ENCODE peak calls at places on chromosomes 5 and 9, in four cellular contexts. V is GM12865, Z is mammary epithelial cell, J is upper lobe of right lung. T is an unnamed sample.

GRCh38 chr5:169650701-169651331 is 13.7 kb downstream of the DOCK2 start:
- DNase-seq in V (peak), Z (peak), J (no peak), T (peak)

GRCh38 chr5:175444060-175444904 is at the start of gene DRD1:
- DNase-seq in V (peak), Z (peak), J (peak), T (peak)

GRCh38 chr9:112173489-112174222 is 1.4 kb downstream of the SUSD1 start:
- DNase-seq in V (no peak), Z (no peak), J (no peak), T (no peak)

GRCh38 chr5:160477266-160477970 is 55.8 kb downstream of the PTTG1 start:
- DNase-seq in V (no peak), Z (no peak), J (no peak), T (no peak)

GRCh38 chr9:121636411-121636865 is 15.0 kb upstream of the DAB2IP start:
- DNase-seq in V (no peak), Z (peak), J (no peak), T (no peak)

GRCh38 chr5:36059571-36060515 is 6.8 kb downstream of the UGT3A2 start:
- DNase-seq in V (no peak), Z (peak), J (no peak), T (no peak)

GRCh38 chr5:140998921-140999410 is 32.7 kb downstream of the PCDHAC2 start:
- DNase-seq in V (no peak), Z (no peak), J (no peak), T (no peak)

GRCh38 chr5:6158974-6159863 is 219.1 kb downstream of the MED10 start:
- DNase-seq in V (no peak), Z (peak), J (no peak), T (no peak)

GRCh38 chr5:158679221-158679641 is 420.5 kb downstream of the EBF1 start:
- DNase-seq in V (peak), Z (no peak), J (no peak), T (no peak)

GRCh38 chr5:176661676-176662075 is 14.4 kb downstream of the TSPAN17 start:
- DNase-seq in V (no peak), Z (no peak), J (no peak), T (no peak)

GRCh38 chr5:172102913-172103629 is 85.0 kb downstream of the STK10 start:
- DNase-seq in V (no peak), Z (peak), J (no peak), T (no peak)

GRCh38 chr5:74187757-74188156 is 452.8 kb downstream of the ENC1 start:
- DNase-seq in V (no peak), Z (no peak), J (no peak), T (no peak)

GRCh38 chr5:87121315-87122170 is 146.1 kb upstream of the RASA1 start:
- DNase-seq in V (peak), Z (peak), J (no peak), T (peak)

GRCh38 chr5:10489810-10490426 is 48.2 kb downstream of the ROPN1L start:
- DNase-seq in V (peak), Z (peak), J (no peak), T (peak)

GRCh38 chr5:139392678-139393496 is 2.0 kb downstream of the PROB1 start:
- DNase-seq in V (peak), Z (no peak), J (peak), T (peak)

GRCh38 chr5:6478793-6479192 is 30.1 kb downstream of the UBE2QL1 start:
- DNase-seq in V (no peak), Z (no peak), J (no peak), T (no peak)

GRCh38 chr5:67815455-67816391 is 399.8 kb upstream of the PIK3R1 start:
- DNase-seq in V (no peak), Z (peak), J (no peak), T (no peak)

GRCh38 chr5:158026248-158027031 is 167.5 kb upstream of the CLINT1 start:
- DNase-seq in V (no peak), Z (no peak), J (no peak), T (no peak)

GRCh38 chr9:27880135-27880534 is 306.9 kb upstream of the C9orf72 start:
- DNase-seq in V (no peak), Z (no peak), J (no peak), T (no peak)

GRCh38 chr9:128006360-128007024 is 25.7 kb upstream of the EEIG1 start:
- DNase-seq in V (no peak), Z (peak), J (no peak), T (no peak)

GRCh38 chr5:141001854-141002666 is 35.8 kb downstream of the PCDHAC2 start:
- DNase-seq in V (no peak), Z (peak), J (peak), T (no peak)

GRCh38 chr9:4117835-4118610 is 181.8 kb downstream of the GLIS3 start:
- DNase-seq in V (peak), Z (no peak), J (peak), T (peak)

GRCh38 chr5:40958811-40959210 is 49.5 kb downstream of the C7 start:
- DNase-seq in V (no peak), Z (peak), J (no peak), T (no peak)

GRCh38 chr9:114291886-114292590 is 30.9 kb upstream of the ORM1 start:
- DNase-seq in V (no peak), Z (no peak), J (peak), T (no peak)

GRCh38 chr5:170584003-170584402 is 80.2 kb downstream of the KCNIP1 start:
- DNase-seq in V (no peak), Z (no peak), J (no peak), T (no peak)

GRCh38 chr9:28270156-28270555 is 696.9 kb upstream of the C9orf72 start:
- DNase-seq in V (no peak), Z (peak), J (no peak), T (no peak)

GRCh38 chr5:143922718-143923117 is 110.8 kb downstream of the HMHB1 start:
- DNase-seq in V (peak), Z (peak), J (no peak), T (no peak)

GRCh38 chr5:176929654-176930053 is 30.5 kb upstream of the HK3 start:
- DNase-seq in V (no peak), Z (no peak), J (no peak), T (no peak)

GRCh38 chr9:130298663-130299279 is 33.2 kb downstream of the HMCN2 start:
- DNase-seq in V (no peak), Z (no peak), J (no peak), T (no peak)

GRCh38 chr5:52705720-52706119 is 82.0 kb upstream of the ITGA1 start:
- DNase-seq in V (no peak), Z (peak), J (no peak), T (no peak)

GRCh38 chr9:21994526-21994995 is at the start of gene CDKN2B-AS1:
- DNase-seq in V (peak), Z (peak), J (peak), T (peak)

GRCh38 chr5:136104311-136104975 is 28.2 kb upstream of the SMAD5 start:
- DNase-seq in V (no peak), Z (no peak), J (no peak), T (no peak)

GRCh38 chr9:136760424-136760823 is 2.4 kb upstream of the LCN8 start:
- DNase-seq in V (no peak), Z (no peak), J (peak), T (no peak)

GRCh38 chr9:125521462-125522327 is 185.3 kb downstream of the MAPKAP1 start:
- DNase-seq in V (peak), Z (peak), J (no peak), T (no peak)

GRCh38 chr5:154850255-154851062 is at the start of gene FAXDC2:
- DNase-seq in V (no peak), Z (peak), J (peak), T (peak)

GRCh38 chr5:140401362-140402257 is at the start of gene ANKHD1:
- DNase-seq in V (peak), Z (peak), J (peak), T (peak)

GRCh38 chr9:126515873-126516505 is 97.7 kb upstream of the LMX1B start:
- DNase-seq in V (no peak), Z (no peak), J (no peak), T (no peak)

GRCh38 chr9:7055201-7055903 is 297.6 kb downstream of the KDM4C start:
- DNase-seq in V (peak), Z (no peak), J (no peak), T (no peak)

GRCh38 chr9:20611751-20612287 is 10.5 kb downstream of the MLLT3 start:
- DNase-seq in V (peak), Z (peak), J (no peak), T (no peak)

GRCh38 chr9:133120343-133121199 is 469 bp downstream of the RALGDS start:
- DNase-seq in V (no peak), Z (no peak), J (no peak), T (no peak)

DNA sequence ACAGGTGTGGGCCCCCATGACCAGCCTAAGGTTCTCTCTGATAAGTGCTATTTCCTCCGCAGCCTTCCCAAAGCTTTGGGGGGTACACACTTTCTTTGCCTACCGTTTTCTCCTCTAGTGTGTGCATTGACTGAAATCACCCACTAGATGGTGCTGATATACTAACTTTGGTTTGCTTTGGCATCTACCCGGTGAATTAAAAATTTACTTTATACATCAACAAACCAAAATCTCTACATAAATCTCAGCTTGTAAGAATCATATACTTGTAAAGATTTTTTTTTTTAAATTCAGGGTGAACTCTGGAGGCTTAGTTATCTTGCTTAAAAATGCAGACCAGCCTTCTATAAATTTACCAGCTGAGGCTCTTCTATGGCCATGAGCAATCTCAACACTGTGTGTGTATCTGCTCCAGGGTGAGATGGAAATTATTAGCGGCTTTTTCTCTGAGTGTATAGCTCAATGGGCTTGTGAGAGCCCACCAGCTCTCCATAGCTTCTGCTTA is 475.7 kb upstream of the TNC start:
- DNase-seq in V (peak), Z (peak), J (no peak), T (peak)
- TF ChIP-seq CTCF in V (peak), Z (peak), J (peak), T (peak)

GRCh38 chr5:95113489-95113888 is 171.4 kb downstream of the MCTP1 start:
- DNase-seq in V (no peak), Z (peak), J (no peak), T (no peak)
- TF ChIP-seq CTCF in V (no peak), Z (no peak), J (no peak), T (no peak)

DNA sequence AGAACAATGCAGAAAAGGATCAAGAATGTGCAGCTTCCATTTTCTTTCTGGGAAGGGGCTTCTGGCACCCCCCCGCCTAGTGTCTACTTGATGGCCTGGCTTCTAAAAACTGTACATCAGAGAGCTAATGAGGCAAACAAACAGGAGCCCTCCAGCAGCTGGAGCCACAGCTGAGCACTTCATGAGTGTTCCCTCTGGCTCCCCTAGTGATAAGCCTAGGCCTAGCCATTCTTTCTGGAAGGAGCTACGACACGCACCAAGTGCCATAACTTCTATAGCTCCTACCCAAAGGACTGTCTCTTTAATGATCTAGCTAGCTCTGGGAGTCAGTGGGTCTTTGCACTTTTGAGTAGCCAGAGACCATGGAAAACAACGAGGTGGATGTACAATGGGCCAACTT is 66.1 kb downstream of the DNAH5 start:
- DNase-seq in V (no peak), Z (no peak), J (no peak), T (no peak)
- TF ChIP-seq CTCF in V (no peak), Z (no peak), J (no peak), T (no peak)

DNA sequence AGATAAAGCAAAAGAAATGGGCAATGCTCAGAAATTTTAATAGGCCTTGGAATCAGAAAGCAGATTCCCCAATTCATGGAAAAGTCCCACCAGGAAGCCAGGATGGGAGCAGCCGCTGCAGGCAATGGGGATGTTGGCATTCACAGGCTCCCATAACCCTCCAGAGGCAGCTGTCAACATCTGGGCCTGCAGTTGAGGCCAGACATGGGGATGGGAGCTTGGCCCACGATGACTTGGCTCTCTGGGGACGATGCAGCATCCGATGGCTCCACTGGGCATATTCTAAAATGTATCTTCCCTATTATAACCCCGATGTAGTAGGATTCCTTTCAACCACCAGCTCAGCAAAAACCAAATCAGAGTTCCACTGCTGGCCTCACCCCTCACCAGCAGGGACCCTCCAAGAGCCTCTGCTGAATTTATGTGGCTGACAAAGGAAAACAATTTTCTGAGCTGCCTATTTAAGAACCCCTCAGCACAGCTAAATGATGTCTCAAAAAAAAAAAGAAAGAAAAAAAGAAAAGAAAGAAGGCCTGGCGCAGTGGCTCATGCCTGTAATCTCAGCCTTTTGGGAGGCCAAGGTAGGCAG is 7.1 kb downstream of the SPRY4 start:
- DNase-seq in V (no peak), Z (no peak), J (no peak), T (no peak)
- TF ChIP-seq CTCF in V (no peak), Z (no peak), J (no peak), T (no peak)

GRCh38 chr9:116112236-116112635 is 41.4 kb upstream of the PAPPA start:
- DNase-seq in V (no peak), Z (peak), J (no peak), T (no peak)
- TF ChIP-seq CTCF in V (no peak), Z (peak), J (no peak), T (no peak)

GRCh38 chr5:132866342-132867045 is at the start of the genes GDF9 and UQCRQ:
- DNase-seq in V (peak), Z (peak), J (peak), T (peak)
- TF ChIP-seq CTCF in V (no peak), Z (peak), J (peak), T (peak)